ENCODE peak calls at places on chromosomes 2 and 18, in nine cellular contexts. J is activated CD4-positive, alpha-beta T cell treated with anti-CD3 and anti-CD28 coated beads for 24 hours; V is WERI-Rb-1; K is left cardiac atrium; Z is NCI-H2107; H is A673; O is ovary; Y is stimulated activated CD8-positive, alpha-beta memory T cell treated with anti-CD3 and anti-CD28 coated beads, Interleukin-7, amount 100 ng/mL, for 1 hour; U is frontal cortex. S is an unnamed sample.

GRCh38 chr2:25664531-25665307 is 8.7 kb downstream of the DTNB start:
- DNase-seq in O (peak), Y (no peak), Z (no peak), U (peak), V (peak), H (peak), J (no peak), K (peak), S (peak)

GRCh38 chr2:74497777-74498499 is 1.5 kb downstream of the LBX2 start:
- DNase-seq in O (no peak), Z (no peak), K (no peak), U (no peak), Y (no peak), V (no peak), J (no peak), H (no peak), S (no peak)

GRCh38 chr18:52822160-52822559 is 482.2 kb downstream of the DCC start:
- DNase-seq in O (no peak), V (no peak), U (no peak), Z (no peak), Y (no peak), K (no peak), J (no peak), H (no peak), S (no peak)

GRCh38 chr2:188819781-188820180 is 154.4 kb upstream of the COL3A1 start:
- DNase-seq in H (no peak), O (no peak), U (no peak), Z (no peak), K (no peak), Y (no peak), V (no peak), J (no peak), S (no peak)

GRCh38 chr2:61074100-61074499 is 8.4 kb downstream of the SANBR start:
- DNase-seq in V (no peak), Z (no peak), O (no peak), Y (no peak), K (no peak), U (no peak), H (no peak), J (no peak), S (no peak)

GRCh38 chr2:29462293-29462692 is 347.1 kb downstream of the CLIP4 start:
- DNase-seq in H (no peak), Y (no peak), V (no peak), J (no peak), Z (no peak), K (no peak), O (no peak), U (no peak), S (no peak)

GRCh38 chr18:45962461-45962860 is 4.7 kb downstream of the EPG5 start:
- DNase-seq in K (no peak), Z (no peak), U (no peak), J (no peak), Y (no peak), H (no peak), V (no peak), O (no peak), S (no peak)

GRCh38 chr2:196516541-196516940 is 123.0 kb upstream of the CCDC150 start:
- DNase-seq in J (no peak), U (no peak), V (no peak), Z (no peak), H (no peak), Y (no peak), K (no peak), O (no peak), S (no peak)

GRCh38 chr2:143950675-143951074 is 569.2 kb downstream of the ZEB2 start:
- DNase-seq in K (no peak), J (no peak), Z (no peak), U (no peak), V (no peak), O (no peak), H (no peak), Y (no peak), S (no peak)

GRCh38 chr18:26961805-26962204 is 96.3 kb upstream of the AQP4 start:
- DNase-seq in O (no peak), V (no peak), Z (no peak), K (no peak), U (no peak), J (no peak), H (no peak), Y (no peak), S (peak)

GRCh38 chr2:58973831-58974281 is 732.7 kb upstream of the FANCL start:
- DNase-seq in V (no peak), Y (no peak), U (no peak), K (no peak), O (no peak), J (no peak), H (no peak), Z (no peak), S (no peak)

GRCh38 chr2:9002637-9003365 is 683 bp downstream of the MBOAT2 start:
- DNase-seq in V (peak), Y (no peak), O (peak), U (no peak), K (no peak), J (no peak), H (peak), Z (no peak), S (no peak)

GRCh38 chr2:857937-858336 is 92.7 kb upstream of the SNTG2 start:
- DNase-seq in V (no peak), Y (no peak), J (no peak), U (no peak), H (no peak), O (no peak), K (no peak), Z (no peak), S (no peak)

GRCh38 chr2:72031346-72032115 is 116.1 kb downstream of the CYP26B1 start:
- DNase-seq in H (no peak), Y (no peak), Z (no peak), J (no peak), V (no peak), O (no peak), U (no peak), K (no peak), S (no peak)

GRCh38 chr2:190684941-190685340 is 36.1 kb downstream of the NAB1 start:
- DNase-seq in Z (no peak), K (no peak), Y (no peak), O (no peak), J (no peak), H (no peak), V (no peak), U (no peak), S (peak)

GRCh38 chr18:48032876-48033769 is 102.7 kb upstream of the SMAD2 start:
- DNase-seq in Z (no peak), J (no peak), U (no peak), O (no peak), V (no peak), H (no peak), K (no peak), Y (no peak), S (no peak)

GRCh38 chr2:40049782-40050181 is 270.7 kb upstream of the THUMPD2 start:
- DNase-seq in J (no peak), O (no peak), U (no peak), Y (no peak), V (no peak), Z (no peak), H (peak), K (no peak), S (no peak)

GRCh38 chr2:38245114-38245641 is 131.9 kb downstream of the ATL2 start:
- DNase-seq in V (no peak), U (no peak), O (no peak), Z (no peak), Y (no peak), K (no peak), J (no peak), H (no peak), S (no peak)

GRCh38 chr2:71619230-71619741 is 165.9 kb downstream of the DYSF start:
- DNase-seq in Y (no peak), H (no peak), U (no peak), K (no peak), Z (no peak), J (no peak), V (no peak), O (no peak), S (no peak)

GRCh38 chr18:75183973-75184372 is 25.0 kb downstream of the PTGR3 start:
- DNase-seq in J (no peak), Z (no peak), H (no peak), V (no peak), Y (no peak), O (no peak), U (no peak), K (no peak), S (no peak)

GRCh38 chr2:132606649-132607048 is 63.4 kb downstream of the LYPD1 start:
- DNase-seq in H (no peak), V (no peak), J (no peak), K (no peak), Z (no peak), U (no peak), Y (no peak), O (no peak), S (no peak)

GRCh38 chr18:76620326-76620813 is 125.3 kb upstream of the ZNF516 start:
- DNase-seq in U (peak), H (peak), V (peak), Y (no peak), O (peak), Z (peak), K (peak), J (peak), S (no peak)